ENCODE peak calls at places on chromosomes 4 and X, in eight cellular contexts. One of them, this sample, is unnamed.

GRCh38 chr4:22670953-22671352 is 21.8 kb upstream of the GBA3 start:
- DNase-seq in T-cell: no peak
- DNase-seq in islet precursor cell: peak; percentile 56
- DNase-seq in DMS 273 treated with DMSO at 0.1 percent for 48 hours: no peak
- DNase-seq in cardiac fibroblast: peak; percentile 52
- DNase-seq in midbrain: no peak
- DNase-seq in putamen: no peak
- DNase-seq in mesothelial cell of epicardium: no peak
- DNase-seq in this sample: no peak

GRCh38 chr4:6338951-6339817 is 69.5 kb downstream of the WFS1 start:
- DNase-seq in T-cell: no peak
- DNase-seq in islet precursor cell: no peak
- DNase-seq in DMS 273 treated with DMSO at 0.1 percent for 48 hours: no peak
- DNase-seq in cardiac fibroblast: no peak
- DNase-seq in midbrain: no peak
- DNase-seq in putamen: no peak
- DNase-seq in mesothelial cell of epicardium: no peak
- DNase-seq in this sample: no peak

GRCh38 chr4:5973486-5974220 is 44.6 kb downstream of the C4orf50 start:
- DNase-seq in T-cell: no peak
- DNase-seq in islet precursor cell: peak; percentile 32
- DNase-seq in DMS 273 treated with DMSO at 0.1 percent for 48 hours: no peak
- DNase-seq in cardiac fibroblast: no peak
- DNase-seq in midbrain: no peak
- DNase-seq in putamen: no peak
- DNase-seq in mesothelial cell of epicardium: no peak
- DNase-seq in this sample: no peak

GRCh38 chrX:18875256-18875878 is 108.5 kb downstream of the PHKA2 start:
- DNase-seq in T-cell: no peak
- DNase-seq in islet precursor cell: no peak
- DNase-seq in DMS 273 treated with DMSO at 0.1 percent for 48 hours: no peak
- DNase-seq in cardiac fibroblast: no peak
- DNase-seq in midbrain: no peak
- DNase-seq in putamen: no peak
- DNase-seq in mesothelial cell of epicardium: no peak
- DNase-seq in this sample: no peak

GRCh38 chr4:173370130-173370476 is 651 bp upstream of the SAP30 start:
- DNase-seq in T-cell: peak; percentile 70
- DNase-seq in islet precursor cell: no peak
- DNase-seq in DMS 273 treated with DMSO at 0.1 percent for 48 hours: no peak
- DNase-seq in cardiac fibroblast: no peak
- DNase-seq in midbrain: no peak
- DNase-seq in putamen: no peak
- DNase-seq in mesothelial cell of epicardium: no peak
- DNase-seq in this sample: no peak

GRCh38 chrX:53324803-53325202 is 43.4 kb upstream of the IQSEC2 start:
- DNase-seq in T-cell: no peak
- DNase-seq in islet precursor cell: no peak
- DNase-seq in DMS 273 treated with DMSO at 0.1 percent for 48 hours: no peak
- DNase-seq in cardiac fibroblast: no peak
- DNase-seq in midbrain: no peak
- DNase-seq in putamen: no peak
- DNase-seq in mesothelial cell of epicardium: no peak
- DNase-seq in this sample: no peak

GRCh38 chr4:73735231-73735630 is 5.1 kb upstream of the CXCL8 start:
- DNase-seq in T-cell: no peak
- DNase-seq in islet precursor cell: no peak
- DNase-seq in DMS 273 treated with DMSO at 0.1 percent for 48 hours: no peak
- DNase-seq in cardiac fibroblast: peak; percentile 56
- DNase-seq in midbrain: no peak
- DNase-seq in putamen: no peak
- DNase-seq in mesothelial cell of epicardium: no peak
- DNase-seq in this sample: no peak

GRCh38 chr4:8320386-8320750 is 50.8 kb downstream of the HTRA3 start:
- DNase-seq in T-cell: no peak
- DNase-seq in islet precursor cell: peak; percentile 61
- DNase-seq in DMS 273 treated with DMSO at 0.1 percent for 48 hours: no peak
- DNase-seq in cardiac fibroblast: no peak
- DNase-seq in midbrain: no peak
- DNase-seq in putamen: no peak
- DNase-seq in mesothelial cell of epicardium: no peak
- DNase-seq in this sample: no peak

GRCh38 chrX:24173115-24173847 is 23.8 kb downstream of the ZFX start:
- DNase-seq in T-cell: no peak
- DNase-seq in islet precursor cell: no peak
- DNase-seq in DMS 273 treated with DMSO at 0.1 percent for 48 hours: no peak
- DNase-seq in cardiac fibroblast: no peak
- DNase-seq in midbrain: no peak
- DNase-seq in putamen: no peak
- DNase-seq in mesothelial cell of epicardium: no peak
- DNase-seq in this sample: no peak

GRCh38 chr4:78776729-78777555 is 792 bp downstream of the BMP2K start:
- DNase-seq in T-cell: peak; percentile 22
- DNase-seq in islet precursor cell: peak; percentile 82
- DNase-seq in DMS 273 treated with DMSO at 0.1 percent for 48 hours: no peak
- DNase-seq in cardiac fibroblast: peak; percentile 48
- DNase-seq in midbrain: peak; percentile 44
- DNase-seq in putamen: peak; percentile 23
- DNase-seq in mesothelial cell of epicardium: no peak
- DNase-seq in this sample: peak; percentile 32

GRCh38 chr4:7909966-7910720 is 29.5 kb downstream of the AFAP1 start:
- DNase-seq in T-cell: no peak
- DNase-seq in islet precursor cell: no peak
- DNase-seq in DMS 273 treated with DMSO at 0.1 percent for 48 hours: no peak
- DNase-seq in cardiac fibroblast: peak; percentile 81
- DNase-seq in midbrain: no peak
- DNase-seq in putamen: no peak
- DNase-seq in mesothelial cell of epicardium: no peak
- DNase-seq in this sample: no peak

GRCh38 chrX:77922768-77923167 is 12.3 kb downstream of the ATP7A start:
- DNase-seq in T-cell: no peak
- DNase-seq in islet precursor cell: no peak
- DNase-seq in DMS 273 treated with DMSO at 0.1 percent for 48 hours: no peak
- DNase-seq in cardiac fibroblast: no peak
- DNase-seq in midbrain: no peak
- DNase-seq in putamen: no peak
- DNase-seq in mesothelial cell of epicardium: no peak
- DNase-seq in this sample: no peak

GRCh38 chr4:5122114-5122513 is 70.8 kb downstream of the STK32B start:
- DNase-seq in T-cell: no peak
- DNase-seq in islet precursor cell: no peak
- DNase-seq in DMS 273 treated with DMSO at 0.1 percent for 48 hours: no peak
- DNase-seq in cardiac fibroblast: no peak
- DNase-seq in midbrain: no peak
- DNase-seq in putamen: no peak
- DNase-seq in mesothelial cell of epicardium: no peak
- DNase-seq in this sample: no peak

GRCh38 chr4:1821679-1822567 is 28.8 kb downstream of the FGFR3 start:
- DNase-seq in T-cell: no peak
- DNase-seq in islet precursor cell: no peak
- DNase-seq in DMS 273 treated with DMSO at 0.1 percent for 48 hours: no peak
- DNase-seq in cardiac fibroblast: no peak
- DNase-seq in midbrain: no peak
- DNase-seq in putamen: no peak
- DNase-seq in mesothelial cell of epicardium: no peak
- DNase-seq in this sample: no peak

GRCh38 chr4:24924309-24924781 is 11.5 kb upstream of the CCDC149 start:
- DNase-seq in T-cell: no peak
- DNase-seq in islet precursor cell: no peak
- DNase-seq in DMS 273 treated with DMSO at 0.1 percent for 48 hours: no peak
- DNase-seq in cardiac fibroblast: peak; percentile 94
- DNase-seq in midbrain: no peak
- DNase-seq in putamen: no peak
- DNase-seq in mesothelial cell of epicardium: no peak
- DNase-seq in this sample: no peak